ENCODE peak calls at places on chromosomes 1 and 21, in seven cellular contexts. N, R, O, Z, E, J and C are unnamed samples.

GRCh38 chr1:203954788-203955552 is 93.6 kb downstream of the SNRPE start:
- DNase-seq in N (no peak), R (no peak), O (no peak), Z (no peak), E (no peak), J (no peak), C (no peak)

GRCh38 chr1:10717296-10718082 is 79.0 kb downstream of the CASZ1 start:
- DNase-seq in N (no peak), R (no peak), O (no peak), Z (no peak), E (peak; percentile 76), J (no peak), C (no peak)

GRCh38 chr1:22176258-22176657 is 33.4 kb upstream of the WNT4 start:
- DNase-seq in N (no peak), R (no peak), O (no peak), Z (no peak), E (no peak), J (no peak), C (no peak)

GRCh38 chr1:228903573-228904122 is 168.4 kb downstream of the RHOU start:
- DNase-seq in N (no peak), R (no peak), O (no peak), Z (no peak), E (no peak), J (peak; percentile 7), C (peak; percentile 15)

GRCh38 chr1:200304146-200304545 is 105.7 kb downstream of the ZNF281 start:
- DNase-seq in N (no peak), R (no peak), O (no peak), Z (no peak), E (no peak), J (peak; percentile 52), C (no peak)

GRCh38 chr1:172717722-172718455 is 59.0 kb downstream of the FASLG start:
- DNase-seq in N (no peak), R (no peak), O (no peak), Z (no peak), E (no peak), J (peak; percentile 29), C (no peak)

GRCh38 chr1:1982379-1983232 is 21.0 kb downstream of the CFAP74 start:
- DNase-seq in N (no peak), R (no peak), O (no peak), Z (no peak), E (peak; percentile 12), J (no peak), C (no peak)

GRCh38 chr1:232306269-232306911 is 323.5 kb downstream of the SIPA1L2 start:
- DNase-seq in N (no peak), R (no peak), O (no peak), Z (no peak), E (peak; percentile 80), J (no peak), C (peak; percentile 37)

GRCh38 chr1:30191154-30191702 is 532.2 kb downstream of the MATN1 start:
- DNase-seq in N (no peak), R (peak; percentile 22), O (peak; percentile 0), Z (no peak), E (no peak), J (peak; percentile 88), C (peak; percentile 81)

GRCh38 chr1:71592646-71593274 is 511.9 kb upstream of the ZRANB2 start:
- DNase-seq in N (no peak), R (no peak), O (no peak), Z (no peak), E (no peak), J (no peak), C (no peak)

GRCh38 chr1:66253330-66253921 is 280.5 kb upstream of the SGIP1 start:
- DNase-seq in N (no peak), R (peak; percentile 62), O (no peak), Z (peak; percentile 20), E (no peak), J (peak; percentile 80), C (no peak)

GRCh38 chr1:25809283-25809926 is 9.4 kb downstream of the SELENON start:
- DNase-seq in N (no peak), R (no peak), O (no peak), Z (no peak), E (peak; percentile 62), J (no peak), C (no peak)

GRCh38 chr1:36653850-36654249 is 171.1 kb upstream of the CSF3R start:
- DNase-seq in N (peak; percentile 25), R (peak; percentile 66), O (no peak), Z (no peak), E (peak; percentile 77), J (peak; percentile 52), C (peak; percentile 84)

GRCh38 chr1:93322349-93322748 is 23.4 kb upstream of the DR1 start:
- DNase-seq in N (no peak), R (no peak), O (no peak), Z (no peak), E (no peak), J (no peak), C (no peak)

GRCh38 chr1:83950106-83950661 is 48.7 kb downstream of the TTLL7 start:
- DNase-seq in N (no peak), R (no peak), O (no peak), Z (no peak), E (no peak), J (no peak), C (no peak)

GRCh38 chr1:153791856-153792253 is 16.6 kb downstream of the SLC27A3 start:
- DNase-seq in N (no peak), R (peak; percentile 51), O (no peak), Z (no peak), E (peak; percentile 44), J (peak; percentile 42), C (peak; percentile 61)
- H3K4me3 ChIP-seq in N (no peak overlapping the region), R (no peak overlapping the region), O (no peak overlapping the region), Z (no peak overlapping the region), E (no peak overlapping the region), J (no peak overlapping the region), C (no peak overlapping the region)

GRCh38 chr21:46250146-46250725 is 21.7 kb upstream of the LSS start:
- DNase-seq in N (no peak), R (peak; percentile 45), O (no peak), Z (no peak), E (no peak), J (no peak), C (no peak)
- H3K4me3 ChIP-seq in N (no peak overlapping the region), R (no peak overlapping the region), O (no peak overlapping the region), Z (no peak overlapping the region), E (no peak overlapping the region), J (no peak overlapping the region), C (no peak overlapping the region)

GRCh38 chr1:154971341-154971998 is 923 bp upstream of the SHC1 start:
- DNase-seq in N (no peak), R (no peak), O (no peak), Z (no peak), E (no peak), J (no peak), C (no peak)
- H3K4me3 ChIP-seq in N (peak overlapping the region; percentile 51), R (peak overlapping the region; percentile 82), O (no peak overlapping the region), Z (peak overlapping the region; percentile 50), E (no peak overlapping the region), J (peak overlapping the region; percentile 81), C (peak overlapping the region; percentile 45)

GRCh38 chr1:160400646-160401486 is 502 bp downstream of the VANGL2 start:
- DNase-seq in N (no peak), R (no peak), O (no peak), Z (peak; percentile 74), E (peak; percentile 73), J (no peak), C (no peak)
- H3K4me3 ChIP-seq in N (peak overlapping the region; percentile 85), R (no peak overlapping the region), O (peak overlapping the region; percentile 54), Z (peak overlapping the region; percentile 86), E (peak overlapping the region; percentile 97), J (no peak overlapping the region), C (peak overlapping the region; percentile 48)

GRCh38 chr1:150979007-150979722 is 2.9 kb upstream of the ANXA9 start:
- DNase-seq in N (peak; percentile 91), R (peak; percentile 73), O (peak; percentile 88), Z (peak; percentile 93), E (peak; percentile 91), J (peak; percentile 86), C (peak; percentile 81)
- H3K4me3 ChIP-seq in N (peak overlapping the region; percentile 12), R (no peak overlapping the region), O (peak overlapping the region; percentile 22), Z (no peak overlapping the region), E (no peak overlapping the region), J (no peak overlapping the region), C (no peak overlapping the region)

GRCh38 chr1:16965486-16966067 is 14.8 kb downstream of the MFAP2 start:
- DNase-seq in N (no peak), R (no peak), O (no peak), Z (no peak), E (no peak), J (no peak), C (no peak)

GRCh38 chr1:16961297-16962124 is 18.9 kb downstream of the MFAP2 start:
- DNase-seq in N (no peak), R (no peak), O (no peak), Z (no peak), E (no peak), J (no peak), C (no peak)

GRCh38 chr1:16956775-16957174 is 23.6 kb downstream of the MFAP2 start:
- DNase-seq in N (no peak), R (no peak), O (no peak), Z (no peak), E (no peak), J (no peak), C (no peak)

GRCh38 chr1:16958475-16958874 is 21.9 kb downstream of the MFAP2 start:
- DNase-seq in N (no peak), R (no peak), O (no peak), Z (no peak), E (no peak), J (no peak), C (no peak)

GRCh38 chr1:16960560-16961296 is 19.7 kb downstream of the MFAP2 start:
- DNase-seq in N (peak; percentile 69), R (peak; percentile 71), O (peak; percentile 62), Z (peak; percentile 75), E (peak; percentile 94), J (peak; percentile 80), C (peak; percentile 88)
- H3K4me3 ChIP-seq in N (peak overlapping the region; percentile 56), R (peak overlapping the region; percentile 35), O (peak overlapping the region; percentile 39), Z (no peak overlapping the region), E (peak overlapping the region; percentile 27), J (peak overlapping the region; percentile 56), C (peak overlapping the region; percentile 34)

GRCh38 chr1:206684478-206685255 is at the start of gene MAPKAPK2:
- DNase-seq in N (peak; percentile 75), R (peak; percentile 56), O (peak; percentile 71), Z (peak; percentile 76), E (peak; percentile 92), J (peak; percentile 60), C (peak; percentile 69)

GRCh38 chr1:206683313-206683712 is 1.4 kb upstream of the MAPKAPK2 start:
- DNase-seq in N (no peak), R (no peak), O (no peak), Z (no peak), E (no peak), J (no peak), C (no peak)

GRCh38 chr1:206685256-206685748 is 597 bp downstream of the MAPKAPK2 start:
- DNase-seq in N (no peak), R (peak; percentile 28), O (no peak), Z (peak; percentile 36), E (peak; percentile 76), J (no peak), C (peak; percentile 44)

GRCh38 chr1:206682111-206682510 is 2.6 kb upstream of the MAPKAPK2 start:
- DNase-seq in N (no peak), R (no peak), O (no peak), Z (no peak), E (no peak), J (no peak), C (no peak)

GRCh38 chr1:206684003-206684402 is 702 bp upstream of the MAPKAPK2 start:
- DNase-seq in N (no peak), R (no peak), O (no peak), Z (no peak), E (no peak), J (no peak), C (no peak)
- H3K4me3 ChIP-seq in N (peak overlapping the region; percentile 88), R (peak overlapping the region; percentile 57), O (no peak overlapping the region), Z (peak overlapping the region; percentile 36), E (peak overlapping the region; percentile 96), J (peak overlapping the region; percentile 75), C (no peak overlapping the region)